ENCODE peak calls at places on chromosomes 5 and 9, in eight cellular contexts. One of them, this sample, is unnamed.
A peak's percentile ranks its signal among the peaks of the same experiment; 100 is the strongest.

GRCh38 chr5:141704782-141705297 is 22.8 kb upstream of the ARAP3 start:
- DNase-seq in thyroid gland: no peak
- DNase-seq in neural progenitor cell: no peak
- DNase-seq in left ventricle myocardium inferior: no peak
- DNase-seq in psoas muscle: no peak
- DNase-seq in ovary: no peak
- DNase-seq in Peyer's patch: no peak
- DNase-seq in mesendoderm: no peak
- DNase-seq in this sample: no peak

GRCh38 chr5:151222769-151223446 is 984 bp downstream of the CCDC69 start:
- DNase-seq in psoas muscle: peak; percentile 69
- DNase-seq in mesendoderm: no peak
- DNase-seq in left ventricle myocardium inferior: peak; percentile 47
- DNase-seq in neural progenitor cell: no peak
- DNase-seq in Peyer's patch: no peak
- DNase-seq in ovary: peak; percentile 53
- DNase-seq in thyroid gland: peak; percentile 13
- DNase-seq in this sample: peak; percentile 50

GRCh38 chr5:33637011-33637410 is 196.2 kb downstream of the TARS1 start:
- DNase-seq in ovary: no peak
- DNase-seq in psoas muscle: no peak
- DNase-seq in mesendoderm: no peak
- DNase-seq in Peyer's patch: no peak
- DNase-seq in thyroid gland: no peak
- DNase-seq in left ventricle myocardium inferior: no peak
- DNase-seq in neural progenitor cell: no peak
- DNase-seq in this sample: no peak

GRCh38 chr9:128203024-128203841 is at the start of gene DNM1:
- DNase-seq in neural progenitor cell: peak; percentile 93
- DNase-seq in left ventricle myocardium inferior: peak; percentile 61
- DNase-seq in Peyer's patch: peak; percentile 79
- DNase-seq in mesendoderm: peak; percentile 76
- DNase-seq in thyroid gland: peak; percentile 60
- DNase-seq in psoas muscle: peak; percentile 80
- DNase-seq in ovary: peak; percentile 79
- DNase-seq in this sample: peak; percentile 37

GRCh38 chr9:93897075-93897970 is 57.8 kb downstream of the BARX1 start:
- DNase-seq in left ventricle myocardium inferior: no peak
- DNase-seq in thyroid gland: no peak
- DNase-seq in psoas muscle: no peak
- DNase-seq in mesendoderm: no peak
- DNase-seq in neural progenitor cell: no peak
- DNase-seq in ovary: no peak
- DNase-seq in Peyer's patch: peak; percentile 33
- DNase-seq in this sample: peak; percentile 4

GRCh38 chr5:62152394-62153123 is 153.4 kb upstream of the KIF2A start:
- DNase-seq in thyroid gland: no peak
- DNase-seq in mesendoderm: no peak
- DNase-seq in neural progenitor cell: peak; percentile 33
- DNase-seq in psoas muscle: no peak
- DNase-seq in left ventricle myocardium inferior: no peak
- DNase-seq in ovary: no peak
- DNase-seq in Peyer's patch: no peak
- DNase-seq in this sample: no peak

GRCh38 chr5:99058466-99058865 is 129.7 kb upstream of the CHD1 start:
- DNase-seq in Peyer's patch: no peak
- DNase-seq in mesendoderm: no peak
- DNase-seq in left ventricle myocardium inferior: no peak
- DNase-seq in psoas muscle: no peak
- DNase-seq in thyroid gland: no peak
- DNase-seq in ovary: no peak
- DNase-seq in neural progenitor cell: no peak
- DNase-seq in this sample: no peak

GRCh38 chr5:4868140-4868735 is 271.9 kb upstream of the ADAMTS16 start:
- DNase-seq in psoas muscle: no peak
- DNase-seq in thyroid gland: peak; percentile 53
- DNase-seq in ovary: peak; percentile 74
- DNase-seq in left ventricle myocardium inferior: peak; percentile 41
- DNase-seq in mesendoderm: peak; percentile 67
- DNase-seq in Peyer's patch: no peak
- DNase-seq in neural progenitor cell: peak; percentile 79
- DNase-seq in this sample: peak; percentile 76

GRCh38 chr5:146724975-146725374 is 153.6 kb downstream of the PPP2R2B start:
- DNase-seq in psoas muscle: no peak
- DNase-seq in left ventricle myocardium inferior: no peak
- DNase-seq in ovary: no peak
- DNase-seq in mesendoderm: no peak
- DNase-seq in thyroid gland: no peak
- DNase-seq in Peyer's patch: no peak
- DNase-seq in neural progenitor cell: no peak
- DNase-seq in this sample: no peak

GRCh38 chr9:106799146-106799545 is 63.8 kb upstream of the ZNF462 start:
- DNase-seq in thyroid gland: no peak
- DNase-seq in left ventricle myocardium inferior: no peak
- DNase-seq in Peyer's patch: no peak
- DNase-seq in neural progenitor cell: no peak
- DNase-seq in mesendoderm: peak; percentile 73
- DNase-seq in psoas muscle: no peak
- DNase-seq in ovary: no peak
- DNase-seq in this sample: no peak

GRCh38 chr9:32966036-32966435 is 35.4 kb downstream of the APTX start:
- DNase-seq in mesendoderm: no peak
- DNase-seq in thyroid gland: no peak
- DNase-seq in ovary: no peak
- DNase-seq in left ventricle myocardium inferior: no peak
- DNase-seq in psoas muscle: no peak
- DNase-seq in Peyer's patch: no peak
- DNase-seq in neural progenitor cell: no peak
- DNase-seq in this sample: no peak

GRCh38 chr9:124133752-124134151 is 122.2 kb downstream of the LHX2 start:
- DNase-seq in mesendoderm: peak; percentile 80
- DNase-seq in left ventricle myocardium inferior: no peak
- DNase-seq in ovary: no peak
- DNase-seq in neural progenitor cell: peak; percentile 63
- DNase-seq in Peyer's patch: peak; percentile 67
- DNase-seq in thyroid gland: peak; percentile 12
- DNase-seq in psoas muscle: no peak
- DNase-seq in this sample: peak; percentile 57

GRCh38 chr5:5422819-5423515 is 490 bp downstream of the ICE1 start:
- DNase-seq in mesendoderm: no peak
- DNase-seq in ovary: no peak
- DNase-seq in thyroid gland: no peak
- DNase-seq in neural progenitor cell: no peak
- DNase-seq in Peyer's patch: no peak
- DNase-seq in psoas muscle: no peak
- DNase-seq in left ventricle myocardium inferior: no peak
- DNase-seq in this sample: no peak

GRCh38 chr9:137162505-137163100 is 7.2 kb downstream of the LRRC26 start:
- DNase-seq in left ventricle myocardium inferior: no peak
- DNase-seq in ovary: no peak
- DNase-seq in mesendoderm: peak; percentile 29
- DNase-seq in psoas muscle: no peak
- DNase-seq in thyroid gland: peak; percentile 48
- DNase-seq in Peyer's patch: peak; percentile 73
- DNase-seq in neural progenitor cell: peak; percentile 61
- DNase-seq in this sample: no peak

GRCh38 chr9:137163805-137164204 is 6.0 kb downstream of the LRRC26 start:
- DNase-seq in Peyer's patch: no peak
- DNase-seq in left ventricle myocardium inferior: no peak
- DNase-seq in ovary: no peak
- DNase-seq in thyroid gland: no peak
- DNase-seq in mesendoderm: no peak
- DNase-seq in neural progenitor cell: no peak
- DNase-seq in psoas muscle: no peak
- DNase-seq in this sample: no peak

GRCh38 chr9:137161558-137162483 is 8.0 kb downstream of the LRRC26 start:
- DNase-seq in ovary: no peak
- DNase-seq in neural progenitor cell: no peak
- DNase-seq in mesendoderm: peak; percentile 21
- DNase-seq in psoas muscle: no peak
- DNase-seq in thyroid gland: no peak
- DNase-seq in Peyer's patch: no peak
- DNase-seq in left ventricle myocardium inferior: no peak
- DNase-seq in this sample: no peak

GRCh38 chr9:137164370-137165249 is 5.2 kb downstream of the LRRC26 start:
- DNase-seq in psoas muscle: no peak
- DNase-seq in neural progenitor cell: no peak
- DNase-seq in Peyer's patch: no peak
- DNase-seq in left ventricle myocardium inferior: no peak
- DNase-seq in thyroid gland: no peak
- DNase-seq in mesendoderm: no peak
- DNase-seq in ovary: no peak
- DNase-seq in this sample: no peak

GRCh38 chr9:137163101-137163661 is 6.7 kb downstream of the LRRC26 start:
- DNase-seq in left ventricle myocardium inferior: no peak
- DNase-seq in Peyer's patch: peak; percentile 61
- DNase-seq in neural progenitor cell: peak; percentile 56
- DNase-seq in thyroid gland: no peak
- DNase-seq in psoas muscle: no peak
- DNase-seq in ovary: no peak
- DNase-seq in mesendoderm: peak; percentile 50
- DNase-seq in this sample: no peak
- H3K27me3 ChIP-seq in left ventricle myocardium inferior: peaks cover 100% of the 10 kb centered on the region
- H3K27me3 ChIP-seq in Peyer's patch: no peaks in the 10 kb centered on the region
- H3K27me3 ChIP-seq in neural progenitor cell: peaks cover 100% of the 10 kb centered on the region
- H3K27me3 ChIP-seq in thyroid gland: peaks cover 53% of the 10 kb centered on the region
- H3K27me3 ChIP-seq in psoas muscle: no peaks in the 10 kb centered on the region
- H3K27me3 ChIP-seq in ovary: peaks cover 25% of the 10 kb centered on the region
- H3K27me3 ChIP-seq in mesendoderm: peaks cover 29% of the 10 kb centered on the region
- H3K27me3 ChIP-seq in this sample: no peaks in the 10 kb centered on the region

DNA sequence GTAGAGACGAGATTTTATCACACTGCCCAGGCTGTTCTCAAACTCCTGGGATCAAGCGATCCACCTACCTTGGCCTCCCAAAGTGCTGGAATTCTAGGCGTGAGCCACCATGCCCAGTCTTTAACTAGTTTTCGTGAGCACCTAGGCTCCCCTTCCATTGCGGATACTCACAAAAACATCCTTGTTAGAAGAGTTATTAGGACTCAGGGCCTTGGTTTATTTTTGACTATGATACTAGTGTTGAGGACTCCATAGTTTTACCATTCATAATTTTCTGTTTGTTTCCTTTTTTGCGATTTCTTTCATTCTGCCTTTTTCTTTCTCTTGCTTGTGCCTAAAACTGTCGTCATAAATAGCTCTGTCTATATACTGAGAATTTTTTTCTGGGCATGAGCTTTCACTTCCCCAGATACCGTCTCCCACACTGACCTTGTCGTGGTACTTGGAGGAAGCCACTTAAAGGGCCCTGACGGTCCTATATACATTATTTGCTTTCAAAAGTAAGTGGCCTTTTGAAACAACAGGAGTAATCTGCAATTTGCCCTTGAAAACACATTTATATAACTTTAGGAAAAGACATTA is 5.2 kb downstream of the F2R start:
- DNase-seq in neural progenitor cell: no peak
- DNase-seq in Peyer's patch: no peak
- DNase-seq in psoas muscle: no peak
- DNase-seq in thyroid gland: no peak
- DNase-seq in mesendoderm: no peak
- DNase-seq in left ventricle myocardium inferior: no peak
- DNase-seq in ovary: no peak
- DNase-seq in this sample: no peak
- H3K4me3 ChIP-seq in neural progenitor cell: no peak overlapping the region
- H3K4me3 ChIP-seq in Peyer's patch: no peak overlapping the region
- H3K4me3 ChIP-seq in psoas muscle: no peak overlapping the region
- H3K4me3 ChIP-seq in thyroid gland: no peak overlapping the region
- H3K4me3 ChIP-seq in mesendoderm: no peak overlapping the region
- H3K4me3 ChIP-seq in left ventricle myocardium inferior: no peak overlapping the region
- H3K4me3 ChIP-seq in ovary: no peak overlapping the region
- H3K4me3 ChIP-seq in this sample: no peak overlapping the region

DNA sequence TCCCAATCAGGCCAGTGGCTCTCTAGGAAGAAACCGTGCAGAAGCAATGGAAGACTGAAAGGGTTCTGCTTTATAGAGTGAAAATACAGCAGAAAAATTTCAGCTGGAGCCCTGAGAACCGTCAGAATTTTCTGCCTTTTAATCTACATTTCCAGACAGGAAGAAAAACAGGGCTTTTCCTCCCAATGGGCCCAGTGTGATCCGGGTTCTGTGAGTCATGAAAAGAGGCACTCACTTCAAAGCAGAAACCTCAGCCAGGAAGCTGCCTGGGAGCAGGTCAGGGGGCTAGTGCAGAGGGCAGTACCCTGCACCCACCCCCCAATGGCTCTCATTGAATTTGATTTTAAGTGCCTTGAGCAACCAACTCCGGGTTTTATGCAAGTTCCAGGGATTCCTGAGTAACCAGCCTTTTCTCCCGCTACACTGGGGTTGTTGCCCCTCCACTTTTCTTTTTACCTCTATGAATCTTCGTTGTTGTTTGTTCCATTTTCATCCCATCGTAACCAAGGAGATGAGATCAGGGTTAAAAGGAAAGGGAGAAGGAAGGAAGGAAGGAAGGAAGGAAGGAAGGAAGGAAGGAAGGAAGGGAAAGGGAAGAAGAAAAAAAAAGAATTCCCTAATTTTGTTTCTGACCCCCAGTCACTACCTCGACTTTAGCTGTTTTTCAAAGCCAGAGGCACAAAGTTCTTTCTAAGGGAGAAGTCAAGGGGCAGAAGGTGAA is 1.3 kb downstream of the BARHL1 start:
- DNase-seq in Peyer's patch: no peak
- DNase-seq in ovary: no peak
- DNase-seq in left ventricle myocardium inferior: no peak
- DNase-seq in thyroid gland: no peak
- DNase-seq in neural progenitor cell: peak; percentile 22
- DNase-seq in mesendoderm: no peak
- DNase-seq in psoas muscle: no peak
- DNase-seq in this sample: no peak
- H3K27me3 ChIP-seq in Peyer's patch: no peaks in the 10 kb centered on the region
- H3K27me3 ChIP-seq in ovary: peaks cover 13% of the 10 kb centered on the region
- H3K27me3 ChIP-seq in left ventricle myocardium inferior: peaks cover 100% of the 10 kb centered on the region
- H3K27me3 ChIP-seq in thyroid gland: peaks cover 73% of the 10 kb centered on the region
- H3K27me3 ChIP-seq in neural progenitor cell: peaks cover 100% of the 10 kb centered on the region
- H3K27me3 ChIP-seq in mesendoderm: peaks cover 90% of the 10 kb centered on the region
- H3K27me3 ChIP-seq in psoas muscle: no peaks in the 10 kb centered on the region
- H3K27me3 ChIP-seq in this sample: peaks cover 9% of the 10 kb centered on the region

GRCh38 chr5:104361932-104362331 is 799.3 kb upstream of the NUDT12 start:
- DNase-seq in Peyer's patch: no peak
- DNase-seq in psoas muscle: no peak
- DNase-seq in ovary: no peak
- DNase-seq in mesendoderm: no peak
- DNase-seq in left ventricle myocardium inferior: no peak
- DNase-seq in thyroid gland: no peak
- DNase-seq in neural progenitor cell: no peak
- DNase-seq in this sample: no peak

GRCh38 chr5:104367978-104368377 is 805.4 kb upstream of the NUDT12 start:
- DNase-seq in left ventricle myocardium inferior: no peak
- DNase-seq in neural progenitor cell: no peak
- DNase-seq in psoas muscle: no peak
- DNase-seq in Peyer's patch: no peak
- DNase-seq in ovary: no peak
- DNase-seq in mesendoderm: no peak
- DNase-seq in thyroid gland: no peak
- DNase-seq in this sample: no peak

DNA sequence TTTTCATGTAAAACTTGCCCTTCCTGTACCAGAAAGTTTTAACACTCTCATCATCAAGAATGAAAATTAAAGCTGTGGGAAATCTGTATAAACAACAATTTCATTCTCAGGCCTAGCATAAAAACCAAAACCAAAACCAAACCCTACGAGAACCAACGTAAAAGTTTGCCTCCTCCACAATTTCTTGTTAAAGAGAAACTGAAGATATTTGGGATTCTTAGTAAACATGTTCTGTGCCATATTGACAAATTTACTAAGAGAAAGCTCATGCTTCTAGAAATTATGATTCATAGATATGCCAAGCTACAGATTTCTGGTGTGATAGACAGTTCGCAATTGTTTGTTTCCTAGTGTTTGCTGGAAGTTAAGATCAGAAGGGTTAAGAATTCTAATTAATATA is 801.0 kb upstream of the NUDT12 start:
- DNase-seq in thyroid gland: no peak
- DNase-seq in mesendoderm: no peak
- DNase-seq in left ventricle myocardium inferior: no peak
- DNase-seq in ovary: no peak
- DNase-seq in neural progenitor cell: no peak
- DNase-seq in Peyer's patch: no peak
- DNase-seq in psoas muscle: no peak
- DNase-seq in this sample: no peak
- H3K4me3 ChIP-seq in thyroid gland: no peak overlapping the region
- H3K4me3 ChIP-seq in mesendoderm: no peak overlapping the region
- H3K4me3 ChIP-seq in left ventricle myocardium inferior: no peak overlapping the region
- H3K4me3 ChIP-seq in ovary: no peak overlapping the region
- H3K4me3 ChIP-seq in neural progenitor cell: no peak overlapping the region
- H3K4me3 ChIP-seq in Peyer's patch: no peak overlapping the region
- H3K4me3 ChIP-seq in psoas muscle: no peak overlapping the region
- H3K4me3 ChIP-seq in this sample: no peak overlapping the region